ENCODE peak calls at places on chromosome X, in seven cellular contexts. L is substantia nigra; C is AG10803; W is stimulated activated CD8-positive, alpha-beta memory T cell treated with anti-CD3 and anti-CD28 coated beads, Interleukin-7, amount 100 ng/mL, for 1 hour; V is NCI-H1436; F is CD8-positive, alpha-beta memory T cell; E is nucleus accumbens. Y is an unnamed sample.

GRCh38 chrX:16148896-16149295 is 18.4 kb upstream of the MAGEB17 start:
- DNase-seq in C (no peak), L (no peak), E (no peak), V (no peak), W (no peak), F (no peak), Y (no peak)

GRCh38 chrX:134782796-134783195 is 124.5 kb upstream of the PLAC1 start:
- DNase-seq in F (no peak), W (no peak), V (no peak), C (peak; percentile 42), L (no peak), E (no peak), Y (peak; percentile 51)

GRCh38 chrX:134526399-134526798 is 66.4 kb downstream of the HPRT1 start:
- DNase-seq in F (no peak), L (no peak), W (no peak), E (no peak), V (no peak), C (no peak), Y (no peak)

GRCh38 chrX:152157042-152157441 is 18.7 kb upstream of the MAGEA10 start:
- DNase-seq in E (no peak), C (no peak), L (no peak), V (no peak), W (no peak), F (no peak), Y (no peak)

GRCh38 chrX:147602297-147602696 is 309.4 kb upstream of the FMR1 start:
- DNase-seq in F (no peak), E (no peak), W (no peak), V (peak; percentile 28), C (no peak), L (no peak), Y (no peak)

GRCh38 chrX:135003876-135004623 is 13.3 kb downstream of the SMIM10 start:
- DNase-seq in E (peak; percentile 83), V (peak; percentile 93), C (peak; percentile 81), F (peak; percentile 83), L (peak; percentile 69), W (peak; percentile 75), Y (peak; percentile 99)

GRCh38 chrX:118117069-118117405 is 427 bp upstream of the KLHL13 start:
- DNase-seq in L (no peak), E (no peak), W (no peak), C (no peak), V (peak; percentile 17), F (no peak), Y (no peak)

GRCh38 chrX:136910565-136911040 is 30.1 kb upstream of the RBMX start:
- DNase-seq in V (no peak), W (no peak), L (no peak), C (peak; percentile 24), E (no peak), F (no peak), Y (no peak)

GRCh38 chrX:42946544-42947223 is 168.7 kb upstream of the PPP1R2C start:
- DNase-seq in V (no peak), C (no peak), W (no peak), F (no peak), L (no peak), E (no peak), Y (no peak)

Y was measured in NCI-H2227 treated with DMSO at 0.1 percent for 48 hours.